ENCODE peak calls at places on chromosomes 13 and 19, in ten cellular contexts. Q is iris pigment epithelial cell; Y is endodermal cell; U is NCI-H1436; V is upper lobe of right lung; K is CD4-positive, CD25-positive, alpha-beta regulatory T cell; O is progenitor cell of endocrine pancreas; N is GM20000; T is esophagus squamous epithelium; P is activated T-cell treated with anti-CD3 and anti-CD28 coated beads, Interleukin-2, amount 50 U/mL, for 72 hours. M is an unnamed sample.

GRCh38 chr19:1019616-1019961 is 1.3 kb downstream of the TMEM259 start:
- DNase-seq in Q (no peak), K (no peak), P (no peak), O (no peak), Y (no peak), V (no peak), T (no peak), U (no peak), N (no peak), M (no peak)

GRCh38 chr13:95050800-95051620 is 250.2 kb downstream of the ABCC4 start:
- DNase-seq in V (no peak), N (peak; percentile 35), K (no peak), Q (no peak), U (no peak), T (no peak), O (no peak), P (peak; percentile 24), Y (no peak), M (no peak)

GRCh38 chr13:44191504-44192171 is 182.0 kb upstream of the SERP2 start:
- DNase-seq in Y (peak; percentile 70), U (no peak), Q (peak; percentile 84), P (peak; percentile 34), N (peak; percentile 36), K (no peak), O (no peak), T (no peak), V (no peak), M (peak; percentile 65)

GRCh38 chr13:40031031-40031430 is 375.6 kb downstream of the COG6 start:
- DNase-seq in K (no peak), T (no peak), Q (peak; percentile 94), Y (no peak), U (no peak), N (no peak), O (no peak), V (no peak), P (no peak), M (no peak)

GRCh38 chr13:110797230-110797877 is 83.9 kb downstream of the ING1 start:
- DNase-seq in Y (peak; percentile 78), T (no peak), U (no peak), Q (no peak), V (no peak), O (no peak), K (no peak), N (no peak), P (no peak), M (no peak)

GRCh38 chr19:6890938-6891337 is 3.6 kb downstream of the ADGRE1 start:
- DNase-seq in U (no peak), O (no peak), P (peak; percentile 54), N (no peak), Y (no peak), Q (no peak), T (no peak), V (no peak), K (no peak), M (peak; percentile 61)

GRCh38 chr19:35211545-35212230 is 16.9 kb downstream of the FAM187B start:
- DNase-seq in O (no peak), Y (peak; percentile 17), N (no peak), T (no peak), U (no peak), P (peak; percentile 73), V (peak; percentile 78), K (peak; percentile 77), Q (no peak), M (peak; percentile 92)

GRCh38 chr19:39126593-39127187 is 1.1 kb downstream of the PAK4 start:
- DNase-seq in O (no peak), Y (peak; percentile 71), K (no peak), P (no peak), T (no peak), Q (peak; percentile 44), V (no peak), U (no peak), N (no peak), M (no peak)

GRCh38 chr13:30157616-30157993 is 149.7 kb downstream of the KATNAL1 start:
- DNase-seq in P (no peak), U (no peak), T (no peak), Y (no peak), Q (no peak), K (no peak), O (no peak), V (no peak), N (peak; percentile 61), M (no peak)

GRCh38 chr13:99384468-99384867 is 77.3 kb upstream of the GPR183 start:
- DNase-seq in Q (no peak), T (no peak), U (no peak), O (no peak), K (no peak), V (no peak), P (peak; percentile 38), Y (peak; percentile 15), N (no peak), M (peak; percentile 84)

GRCh38 chr13:95893861-95894260 is 159.3 kb downstream of the UGGT2 start:
- DNase-seq in U (no peak), Q (no peak), P (no peak), V (no peak), Y (no peak), O (no peak), T (no peak), K (no peak), N (no peak), M (no peak)

GRCh38 chr19:10461047-10461949 is 41.0 kb downstream of the PDE4A start:
- DNase-seq in K (peak; percentile 79), T (peak; percentile 79), P (peak; percentile 95), O (peak; percentile 90), N (peak; percentile 98), V (peak; percentile 95), U (peak; percentile 84), Q (peak; percentile 94), Y (peak; percentile 100), M (peak; percentile 67)

GRCh38 chr19:1252818-1253513 is 4.6 kb downstream of the MIDN start:
- DNase-seq in V (peak; percentile 97), K (peak; percentile 67), T (peak; percentile 81), P (peak; percentile 73), N (peak; percentile 75), U (peak; percentile 94), Q (peak; percentile 98), O (no peak), Y (peak; percentile 65), M (peak; percentile 62)

GRCh38 chr13:110250258-110250891 is 56.6 kb downstream of the COL4A1 start:
- DNase-seq in N (no peak), P (no peak), Y (no peak), Q (peak; percentile 85), T (no peak), K (no peak), V (no peak), O (no peak), U (no peak), M (no peak)

GRCh38 chr19:28358604-28359003 is 854.3 kb downstream of the UQCRFS1 start:
- DNase-seq in Q (no peak), V (no peak), K (no peak), N (no peak), T (no peak), U (no peak), P (no peak), Y (no peak), O (no peak), M (no peak)

GRCh38 chr19:8593931-8594330 is 16.6 kb downstream of the ADAMTS10 start:
- DNase-seq in Y (no peak), Q (no peak), P (no peak), V (no peak), N (no peak), K (no peak), O (no peak), U (no peak), T (no peak), M (no peak)

GRCh38 chr13:97212540-97213146 is 9.5 kb upstream of the MBNL2 start:
- DNase-seq in Q (peak; percentile 66), K (no peak), N (no peak), Y (peak; percentile 67), V (no peak), U (no peak), O (no peak), P (no peak), T (no peak), M (no peak)

GRCh38 chr13:33087091-33087490 is 70.9 kb downstream of the KL start:
- DNase-seq in O (no peak), T (no peak), P (no peak), N (no peak), V (no peak), U (no peak), Q (peak; percentile 59), K (no peak), Y (no peak), M (no peak)

GRCh38 chr13:26590951-26591350 is 33.5 kb downstream of the WASF3 start:
- DNase-seq in U (no peak), O (no peak), Q (no peak), T (no peak), K (no peak), V (no peak), Y (no peak), N (no peak), P (no peak), M (no peak)

GRCh38 chr13:65921933-65922332 is 1308.2 kb downstream of the PCDH9 start:
- DNase-seq in N (no peak), T (no peak), Q (peak; percentile 49), O (no peak), K (no peak), U (no peak), P (no peak), Y (no peak), V (no peak), M (no peak)

GRCh38 chr13:30618186-30618937 is 642 bp downstream of the USPL1 start:
- DNase-seq in Q (no peak), K (peak; percentile 3), V (no peak), P (no peak), T (no peak), U (no peak), N (peak; percentile 13), O (no peak), Y (no peak), M (no peak)

GRCh38 chr19:1105217-1105872 is 1.6 kb downstream of the GPX4 start:
- DNase-seq in N (no peak), O (no peak), U (no peak), Q (peak; percentile 54), T (no peak), P (no peak), K (no peak), Y (no peak), V (no peak), M (no peak)

GRCh38 chr19:40610396-40611064 is 9.4 kb downstream of the LTBP4 start:
- DNase-seq in O (no peak), Y (no peak), V (peak; percentile 87), K (peak; percentile 60), P (peak; percentile 71), Q (no peak), T (no peak), U (peak; percentile 36), N (no peak), M (peak; percentile 76)

GRCh38 chr13:59111711-59112110 is 1052.0 kb downstream of the DIAPH3 start:
- DNase-seq in Q (peak; percentile 92), N (no peak), P (no peak), U (no peak), K (no peak), T (no peak), V (no peak), O (no peak), Y (no peak), M (no peak)

GRCh38 chr13:111572956-111573355 is 252.5 kb downstream of the TEX29 start:
- DNase-seq in P (no peak), N (no peak), K (no peak), T (no peak), O (no peak), U (peak; percentile 70), Q (no peak), V (no peak), Y (no peak), M (no peak)

GRCh38 chr19:7083076-7083956 is 13.8 kb downstream of the ZNF557 start:
- DNase-seq in T (no peak), O (no peak), N (no peak), Q (peak; percentile 38), Y (peak; percentile 47), P (no peak), V (no peak), U (no peak), K (no peak), M (no peak)

GRCh38 chr13:113447596-113447995 is 5.7 kb downstream of the ADPRHL1 start:
- DNase-seq in P (no peak), K (no peak), Q (no peak), V (peak; percentile 35), T (no peak), U (no peak), Y (no peak), O (no peak), N (no peak), M (no peak)